ENCODE peak calls at places on chromosomes 7 and 10, in seven cellular contexts. One of them, this sample, is unnamed.
A peak's percentile ranks its signal among the peaks of the same experiment; 100 is the strongest.

GRCh38 chr10:22222236-22223190 is 4.7 kb upstream of the EBLN1 start:
- DNase-seq in brain microvascular endothelial cell: no peak
- DNase-seq in neuronal stem cell: no peak
- DNase-seq in PC-3: no peak
- DNase-seq in left ventricle myocardium inferior: no peak
- DNase-seq in tibial artery: no peak
- DNase-seq in Karpas-422: no peak
- DNase-seq in this sample: no peak

GRCh38 chr10:129440722-129441316 is 26.2 kb upstream of the MGMT start:
- DNase-seq in neuronal stem cell: no peak
- DNase-seq in PC-3: no peak
- DNase-seq in Karpas-422: no peak
- DNase-seq in tibial artery: no peak
- DNase-seq in left ventricle myocardium inferior: no peak
- DNase-seq in brain microvascular endothelial cell: no peak
- DNase-seq in this sample: no peak

GRCh38 chr10:89702121-89702480 is 711 bp downstream of the KIF20B start:
- DNase-seq in neuronal stem cell: no peak
- DNase-seq in Karpas-422: peak; percentile 49
- DNase-seq in tibial artery: no peak
- DNase-seq in PC-3: peak; percentile 7
- DNase-seq in brain microvascular endothelial cell: peak; percentile 1
- DNase-seq in left ventricle myocardium inferior: no peak
- DNase-seq in this sample: no peak

GRCh38 chr7:12917801-12918200 is 230.4 kb downstream of the ARL4A start:
- DNase-seq in brain microvascular endothelial cell: no peak
- DNase-seq in Karpas-422: no peak
- DNase-seq in tibial artery: no peak
- DNase-seq in left ventricle myocardium inferior: no peak
- DNase-seq in neuronal stem cell: no peak
- DNase-seq in PC-3: no peak
- DNase-seq in this sample: no peak

GRCh38 chr7:157004050-157004838 is 6.2 kb downstream of the MNX1 start:
- DNase-seq in left ventricle myocardium inferior: no peak
- DNase-seq in tibial artery: no peak
- DNase-seq in Karpas-422: no peak
- DNase-seq in brain microvascular endothelial cell: no peak
- DNase-seq in neuronal stem cell: no peak
- DNase-seq in PC-3: no peak
- DNase-seq in this sample: no peak

GRCh38 chr10:76324283-76324682 is 892.9 kb downstream of the LRMDA start:
- DNase-seq in neuronal stem cell: no peak
- DNase-seq in left ventricle myocardium inferior: peak; percentile 35
- DNase-seq in tibial artery: peak; percentile 58
- DNase-seq in PC-3: peak; percentile 86
- DNase-seq in Karpas-422: no peak
- DNase-seq in brain microvascular endothelial cell: no peak
- DNase-seq in this sample: no peak

GRCh38 chr7:158327012-158327411 is 260.6 kb downstream of the PTPRN2 start:
- DNase-seq in neuronal stem cell: no peak
- DNase-seq in Karpas-422: no peak
- DNase-seq in PC-3: no peak
- DNase-seq in tibial artery: no peak
- DNase-seq in brain microvascular endothelial cell: no peak
- DNase-seq in left ventricle myocardium inferior: no peak
- DNase-seq in this sample: no peak

GRCh38 chr7:135825406-135825805 is 76.8 kb upstream of the FAM180A start:
- DNase-seq in brain microvascular endothelial cell: no peak
- DNase-seq in Karpas-422: no peak
- DNase-seq in tibial artery: no peak
- DNase-seq in PC-3: peak; percentile 8
- DNase-seq in left ventricle myocardium inferior: no peak
- DNase-seq in neuronal stem cell: no peak
- DNase-seq in this sample: no peak

GRCh38 chr7:130254555-130254954 is 12.1 kb upstream of the CPA2 start:
- DNase-seq in neuronal stem cell: no peak
- DNase-seq in PC-3: no peak
- DNase-seq in brain microvascular endothelial cell: no peak
- DNase-seq in left ventricle myocardium inferior: no peak
- DNase-seq in Karpas-422: no peak
- DNase-seq in tibial artery: no peak
- DNase-seq in this sample: no peak

GRCh38 chr7:147245274-147245673 is 1128.7 kb downstream of the CNTNAP2 start:
- DNase-seq in Karpas-422: peak; percentile 84
- DNase-seq in brain microvascular endothelial cell: peak; percentile 53
- DNase-seq in tibial artery: no peak
- DNase-seq in neuronal stem cell: peak; percentile 15
- DNase-seq in PC-3: peak; percentile 76
- DNase-seq in left ventricle myocardium inferior: no peak
- DNase-seq in this sample: peak; percentile 30

GRCh38 chr7:3678411-3678810 is 377.4 kb downstream of the SDK1 start:
- DNase-seq in PC-3: no peak
- DNase-seq in brain microvascular endothelial cell: no peak
- DNase-seq in Karpas-422: no peak
- DNase-seq in tibial artery: no peak
- DNase-seq in neuronal stem cell: no peak
- DNase-seq in left ventricle myocardium inferior: no peak
- DNase-seq in this sample: no peak

GRCh38 chr7:152054377-152055230 is 29.1 kb downstream of the GALNT11 start:
- DNase-seq in brain microvascular endothelial cell: peak; percentile 81
- DNase-seq in PC-3: no peak
- DNase-seq in Karpas-422: no peak
- DNase-seq in neuronal stem cell: no peak
- DNase-seq in left ventricle myocardium inferior: peak; percentile 31
- DNase-seq in tibial artery: peak; percentile 56
- DNase-seq in this sample: no peak

GRCh38 chr7:140996-141395 is 51.4 kb upstream of the FAM20C start:
- DNase-seq in PC-3: no peak
- DNase-seq in left ventricle myocardium inferior: no peak
- DNase-seq in neuronal stem cell: no peak
- DNase-seq in brain microvascular endothelial cell: no peak
- DNase-seq in tibial artery: no peak
- DNase-seq in Karpas-422: no peak
- DNase-seq in this sample: no peak

GRCh38 chr7:72805526-72806494 is 22.2 kb downstream of the TYW1B start:
- DNase-seq in neuronal stem cell: no peak
- DNase-seq in Karpas-422: no peak
- DNase-seq in PC-3: peak; percentile 2
- DNase-seq in tibial artery: no peak
- DNase-seq in left ventricle myocardium inferior: no peak
- DNase-seq in brain microvascular endothelial cell: peak; percentile 53
- DNase-seq in this sample: no peak

GRCh38 chr10:24382979-24383663 is 174.2 kb downstream of the KIAA1217 start:
- DNase-seq in neuronal stem cell: no peak
- DNase-seq in left ventricle myocardium inferior: no peak
- DNase-seq in tibial artery: no peak
- DNase-seq in brain microvascular endothelial cell: peak; percentile 4
- DNase-seq in Karpas-422: no peak
- DNase-seq in PC-3: no peak
- DNase-seq in this sample: no peak

GRCh38 chr10:70680899-70681730 is 8.8 kb downstream of the ADAMTS14 start:
- DNase-seq in brain microvascular endothelial cell: no peak
- DNase-seq in tibial artery: no peak
- DNase-seq in left ventricle myocardium inferior: no peak
- DNase-seq in PC-3: no peak
- DNase-seq in Karpas-422: no peak
- DNase-seq in neuronal stem cell: no peak
- DNase-seq in this sample: no peak

GRCh38 chr7:155340071-155340531 is 42.4 kb downstream of the INSIG1 start:
- DNase-seq in brain microvascular endothelial cell: no peak
- DNase-seq in Karpas-422: no peak
- DNase-seq in tibial artery: no peak
- DNase-seq in left ventricle myocardium inferior: no peak
- DNase-seq in PC-3: no peak
- DNase-seq in neuronal stem cell: no peak
- DNase-seq in this sample: no peak

GRCh38 chr7:109336531-109336930 is 766.9 kb downstream of the DNAJB9 start:
- DNase-seq in PC-3: no peak
- DNase-seq in left ventricle myocardium inferior: no peak
- DNase-seq in neuronal stem cell: no peak
- DNase-seq in Karpas-422: no peak
- DNase-seq in brain microvascular endothelial cell: no peak
- DNase-seq in tibial artery: no peak
- DNase-seq in this sample: no peak

GRCh38 chr10:3312403-3312802 is 139.8 kb upstream of the PITRM1 start:
- DNase-seq in left ventricle myocardium inferior: no peak
- DNase-seq in Karpas-422: no peak
- DNase-seq in tibial artery: no peak
- DNase-seq in brain microvascular endothelial cell: no peak
- DNase-seq in PC-3: no peak
- DNase-seq in neuronal stem cell: no peak
- DNase-seq in this sample: no peak

GRCh38 chr10:101960879-101961395 is 95.0 kb downstream of the ARMH3 start:
- DNase-seq in PC-3: no peak
- DNase-seq in brain microvascular endothelial cell: no peak
- DNase-seq in Karpas-422: no peak
- DNase-seq in left ventricle myocardium inferior: no peak
- DNase-seq in tibial artery: no peak
- DNase-seq in neuronal stem cell: no peak
- DNase-seq in this sample: no peak
- H3K4me3 ChIP-seq in PC-3: no peak overlapping the region
- H3K4me3 ChIP-seq in brain microvascular endothelial cell: no peak overlapping the region
- H3K4me3 ChIP-seq in Karpas-422: no peak overlapping the region
- H3K4me3 ChIP-seq in left ventricle myocardium inferior: no peak overlapping the region
- H3K4me3 ChIP-seq in tibial artery: no peak overlapping the region
- H3K4me3 ChIP-seq in neuronal stem cell: no peak overlapping the region
- H3K4me3 ChIP-seq in this sample: no peak overlapping the region

GRCh38 chr7:55181774-55182173 is 163.0 kb downstream of the EGFR start:
- DNase-seq in left ventricle myocardium inferior: no peak
- DNase-seq in Karpas-422: no peak
- DNase-seq in brain microvascular endothelial cell: no peak
- DNase-seq in neuronal stem cell: no peak
- DNase-seq in PC-3: no peak
- DNase-seq in tibial artery: no peak
- DNase-seq in this sample: no peak

GRCh38 chr7:55185321-55185802 is 166.5 kb downstream of the EGFR start:
- DNase-seq in tibial artery: no peak
- DNase-seq in neuronal stem cell: no peak
- DNase-seq in PC-3: peak; percentile 43
- DNase-seq in Karpas-422: no peak
- DNase-seq in left ventricle myocardium inferior: no peak
- DNase-seq in brain microvascular endothelial cell: no peak
- DNase-seq in this sample: no peak

GRCh38 chr7:55185941-55186609 is 167.3 kb downstream of the EGFR start:
- DNase-seq in Karpas-422: no peak
- DNase-seq in PC-3: peak; percentile 97
- DNase-seq in brain microvascular endothelial cell: peak; percentile 93
- DNase-seq in left ventricle myocardium inferior: no peak
- DNase-seq in neuronal stem cell: no peak
- DNase-seq in tibial artery: no peak
- DNase-seq in this sample: no peak

GRCh38 chr7:55180821-55181542 is 162.2 kb downstream of the EGFR start:
- DNase-seq in tibial artery: no peak
- DNase-seq in PC-3: no peak
- DNase-seq in Karpas-422: no peak
- DNase-seq in brain microvascular endothelial cell: no peak
- DNase-seq in left ventricle myocardium inferior: no peak
- DNase-seq in neuronal stem cell: no peak
- DNase-seq in this sample: no peak

DNA sequence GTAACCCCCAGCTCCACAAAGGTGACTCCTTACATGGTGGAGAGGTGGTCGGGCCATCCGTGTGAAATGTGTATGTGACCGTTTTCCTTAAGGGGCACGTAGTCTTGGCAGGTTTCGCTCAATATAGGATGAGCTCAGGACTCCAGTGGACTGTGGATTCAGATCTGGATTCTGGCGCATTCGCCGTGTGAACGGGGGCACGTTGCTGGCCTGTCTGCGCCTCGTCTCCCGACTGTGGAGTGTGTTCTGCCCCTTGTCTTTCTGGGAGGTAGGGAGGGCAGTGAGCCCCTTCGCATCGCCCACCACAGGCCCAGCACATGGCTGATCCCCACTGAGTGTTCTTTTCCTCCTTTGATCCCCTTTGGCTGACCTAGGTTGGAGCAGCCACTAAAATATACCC is 165.1 kb downstream of the EGFR start:
- DNase-seq in Karpas-422: no peak
- DNase-seq in left ventricle myocardium inferior: no peak
- DNase-seq in tibial artery: no peak
- DNase-seq in neuronal stem cell: no peak
- DNase-seq in PC-3: no peak
- DNase-seq in brain microvascular endothelial cell: no peak
- DNase-seq in this sample: no peak
- H3K36me3 ChIP-seq in Karpas-422: no peaks in the 10 kb centered on the region
- H3K36me3 ChIP-seq in left ventricle myocardium inferior: peaks cover 27% of the 10 kb centered on the region
- H3K36me3 ChIP-seq in tibial artery: peaks cover 91% of the 10 kb centered on the region
- H3K36me3 ChIP-seq in neuronal stem cell: no peaks in the 10 kb centered on the region
- H3K36me3 ChIP-seq in PC-3: peaks cover 52% of the 10 kb centered on the region
- H3K36me3 ChIP-seq in brain microvascular endothelial cell: peaks cover 44% of the 10 kb centered on the region
- H3K36me3 ChIP-seq in this sample: peaks cover 28% of the 10 kb centered on the region

DNA sequence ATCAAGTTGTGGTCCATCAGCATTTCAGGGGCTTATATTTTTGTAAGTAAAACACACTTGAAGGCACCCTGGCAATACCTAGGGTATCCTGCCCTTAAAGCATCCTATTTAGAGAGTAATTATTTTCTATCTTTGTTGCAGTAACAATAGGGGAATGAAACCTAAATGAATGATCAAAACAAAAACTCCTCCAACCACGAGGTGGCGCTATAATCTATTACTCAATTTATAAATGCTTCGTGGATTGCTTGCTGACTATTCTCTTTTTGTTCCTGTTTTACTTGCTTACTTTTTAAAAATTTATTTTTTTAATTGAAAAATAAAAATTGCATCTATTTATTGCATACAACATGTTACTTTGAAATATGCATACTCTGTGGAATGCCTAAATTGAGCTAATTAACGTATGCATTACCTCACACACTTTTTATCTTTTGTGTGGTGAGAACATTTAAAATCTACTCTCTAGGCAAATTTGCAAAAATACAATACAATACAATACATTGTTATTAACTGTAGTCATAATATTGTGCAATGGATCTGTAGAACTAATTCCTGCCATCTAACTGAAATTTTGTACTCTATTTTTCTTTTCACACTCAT is 147.7 kb upstream of the BMPER start:
- DNase-seq in Karpas-422: peak; percentile 75
- DNase-seq in left ventricle myocardium inferior: no peak
- DNase-seq in tibial artery: peak; percentile 46
- DNase-seq in neuronal stem cell: peak; percentile 40
- DNase-seq in PC-3: peak; percentile 72
- DNase-seq in brain microvascular endothelial cell: peak; percentile 59
- DNase-seq in this sample: no peak
- H3K4me3 ChIP-seq in Karpas-422: no peak overlapping the region
- H3K4me3 ChIP-seq in left ventricle myocardium inferior: no peak overlapping the region
- H3K4me3 ChIP-seq in tibial artery: no peak overlapping the region
- H3K4me3 ChIP-seq in neuronal stem cell: no peak overlapping the region
- H3K4me3 ChIP-seq in PC-3: no peak overlapping the region
- H3K4me3 ChIP-seq in brain microvascular endothelial cell: no peak overlapping the region
- H3K4me3 ChIP-seq in this sample: no peak overlapping the region

DNA sequence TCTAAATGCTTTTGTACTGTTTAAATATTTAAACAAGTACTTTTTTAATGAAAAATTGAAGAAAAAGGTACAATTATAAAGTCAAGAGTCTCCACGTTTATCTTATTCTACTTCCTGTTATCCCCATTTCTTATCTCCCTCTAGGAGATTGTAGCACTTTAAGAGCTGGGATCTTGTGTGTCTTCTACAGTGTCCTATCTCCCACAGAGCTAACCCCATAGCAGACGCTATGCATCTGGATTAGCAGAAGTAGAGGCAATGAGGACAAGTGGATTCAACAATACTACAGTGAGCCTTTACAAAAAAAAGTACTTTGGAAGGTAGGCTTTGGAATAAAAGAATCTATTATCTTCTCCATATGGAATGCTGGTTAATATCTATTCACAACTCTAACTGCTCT is 42.8 kb downstream of the IDE start:
- DNase-seq in PC-3: no peak
- DNase-seq in tibial artery: no peak
- DNase-seq in brain microvascular endothelial cell: no peak
- DNase-seq in Karpas-422: no peak
- DNase-seq in neuronal stem cell: no peak
- DNase-seq in left ventricle myocardium inferior: no peak
- DNase-seq in this sample: no peak
- H3K36me3 ChIP-seq in PC-3: peaks cover 3% of the 10 kb centered on the region
- H3K36me3 ChIP-seq in tibial artery: peaks cover 71% of the 10 kb centered on the region
- H3K36me3 ChIP-seq in brain microvascular endothelial cell: peaks cover 2% of the 10 kb centered on the region
- H3K36me3 ChIP-seq in Karpas-422: peaks cover 3% of the 10 kb centered on the region
- H3K36me3 ChIP-seq in neuronal stem cell: peaks cover 2% of the 10 kb centered on the region
- H3K36me3 ChIP-seq in left ventricle myocardium inferior: peaks cover 76% of the 10 kb centered on the region
- H3K36me3 ChIP-seq in this sample: peaks cover 12% of the 10 kb centered on the region

This sample was measured in lung.